ENCODE peak calls at places on chromosomes 12 and 14, in seven cellular contexts. One of them, this sample, is unnamed.

GRCh38 chr12:110320548-110320947 is 39.5 kb downstream of the ATP2A2 start:
- DNase-seq in IMR-90: no peak
- DNase-seq in pancreas: no peak
- DNase-seq in GM12865: no peak
- DNase-seq in GM23338: no peak
- DNase-seq in AG10803: no peak
- DNase-seq in neural progenitor cell: no peak
- DNase-seq in this sample: no peak

GRCh38 chr12:94027561-94027960 is 120.8 kb upstream of the PLXNC1 start:
- DNase-seq in IMR-90: no peak
- DNase-seq in GM23338: no peak
- DNase-seq in pancreas: no peak
- DNase-seq in GM12865: no peak
- DNase-seq in AG10803: no peak
- DNase-seq in neural progenitor cell: no peak
- DNase-seq in this sample: no peak

GRCh38 chr14:75589896-75590295 is 11.5 kb downstream of the FLVCR2 start:
- DNase-seq in neural progenitor cell: no peak
- DNase-seq in IMR-90: no peak
- DNase-seq in AG10803: no peak
- DNase-seq in GM23338: no peak
- DNase-seq in GM12865: no peak
- DNase-seq in pancreas: no peak
- DNase-seq in this sample: no peak

GRCh38 chr12:62006076-62006732 is 254.0 kb upstream of the USP15 start:
- DNase-seq in pancreas: no peak
- DNase-seq in AG10803: peak; percentile 58
- DNase-seq in neural progenitor cell: peak; percentile 56
- DNase-seq in GM23338: peak; percentile 73
- DNase-seq in GM12865: peak; percentile 50
- DNase-seq in IMR-90: peak; percentile 36
- DNase-seq in this sample: peak; percentile 42

GRCh38 chr14:94045563-94046345 is 19.6 kb downstream of the OTUB2 start:
- DNase-seq in GM12865: no peak
- DNase-seq in GM23338: no peak
- DNase-seq in neural progenitor cell: no peak
- DNase-seq in pancreas: no peak
- DNase-seq in IMR-90: no peak
- DNase-seq in AG10803: no peak
- DNase-seq in this sample: no peak

GRCh38 chr14:72722201-72722785 is 171.6 kb downstream of the DPF3 start:
- DNase-seq in GM12865: no peak
- DNase-seq in GM23338: no peak
- DNase-seq in IMR-90: no peak
- DNase-seq in neural progenitor cell: no peak
- DNase-seq in AG10803: no peak
- DNase-seq in pancreas: no peak
- DNase-seq in this sample: no peak

GRCh38 chr12:50799908-50800307 is 36.0 kb downstream of the ATF1 start:
- DNase-seq in pancreas: no peak
- DNase-seq in GM23338: no peak
- DNase-seq in GM12865: no peak
- DNase-seq in neural progenitor cell: no peak
- DNase-seq in AG10803: peak; percentile 9
- DNase-seq in IMR-90: no peak
- DNase-seq in this sample: no peak

GRCh38 chr14:71142375-71143038 is 235.2 kb downstream of the PCNX1 start:
- DNase-seq in IMR-90: peak; percentile 98
- DNase-seq in neural progenitor cell: no peak
- DNase-seq in AG10803: peak; percentile 99
- DNase-seq in GM12865: peak; percentile 63
- DNase-seq in pancreas: no peak
- DNase-seq in GM23338: no peak
- DNase-seq in this sample: peak; percentile 95

GRCh38 chr12:6465467-6466183 is 4.9 kb downstream of the VAMP1 start:
- DNase-seq in neural progenitor cell: peak; percentile 82
- DNase-seq in GM12865: peak; percentile 70
- DNase-seq in AG10803: peak; percentile 77
- DNase-seq in GM23338: peak; percentile 92
- DNase-seq in IMR-90: peak; percentile 77
- DNase-seq in pancreas: no peak
- DNase-seq in this sample: peak; percentile 70

GRCh38 chr14:52313493-52313881 is 625 bp upstream of the PTGER2 start:
- DNase-seq in GM12865: no peak
- DNase-seq in AG10803: peak; percentile 25
- DNase-seq in neural progenitor cell: no peak
- DNase-seq in GM23338: peak; percentile 11
- DNase-seq in IMR-90: peak; percentile 44
- DNase-seq in pancreas: no peak
- DNase-seq in this sample: no peak

GRCh38 chr14:32129124-32129523 is 52.0 kb downstream of the ARHGAP5 start:
- DNase-seq in GM12865: no peak
- DNase-seq in neural progenitor cell: no peak
- DNase-seq in AG10803: peak; percentile 66
- DNase-seq in IMR-90: peak; percentile 58
- DNase-seq in GM23338: no peak
- DNase-seq in pancreas: no peak
- DNase-seq in this sample: peak; percentile 70

GRCh38 chr12:44774815-44775411 is 101.2 kb downstream of the NELL2 start:
- DNase-seq in neural progenitor cell: peak; percentile 68
- DNase-seq in GM23338: peak; percentile 81
- DNase-seq in GM12865: peak; percentile 55
- DNase-seq in AG10803: peak; percentile 2
- DNase-seq in IMR-90: peak; percentile 1
- DNase-seq in pancreas: peak; percentile 30
- DNase-seq in this sample: no peak

GRCh38 chr12:49703647-49704137 is 3.5 kb downstream of the FMNL3 start:
- DNase-seq in AG10803: peak; percentile 53
- DNase-seq in IMR-90: peak; percentile 92
- DNase-seq in pancreas: no peak
- DNase-seq in neural progenitor cell: no peak
- DNase-seq in GM12865: peak; percentile 87
- DNase-seq in GM23338: no peak
- DNase-seq in this sample: peak; percentile 86

GRCh38 chr14:94764573-94764972 is 5.3 kb downstream of the GSC start:
- DNase-seq in GM12865: no peak
- DNase-seq in pancreas: no peak
- DNase-seq in neural progenitor cell: no peak
- DNase-seq in AG10803: no peak
- DNase-seq in IMR-90: no peak
- DNase-seq in GM23338: peak; percentile 22
- DNase-seq in this sample: no peak

GRCh38 chr12:70910666-70911065 is 9.9 kb downstream of the PTPRR start:
- DNase-seq in IMR-90: no peak
- DNase-seq in AG10803: no peak
- DNase-seq in neural progenitor cell: no peak
- DNase-seq in GM12865: no peak
- DNase-seq in pancreas: no peak
- DNase-seq in GM23338: no peak
- DNase-seq in this sample: no peak

GRCh38 chr12:47813491-47814196 is 6.1 kb downstream of the HDAC7 start:
- DNase-seq in neural progenitor cell: peak; percentile 53
- DNase-seq in AG10803: no peak
- DNase-seq in GM12865: peak; percentile 79
- DNase-seq in IMR-90: no peak
- DNase-seq in GM23338: peak; percentile 57
- DNase-seq in pancreas: no peak
- DNase-seq in this sample: no peak

GRCh38 chr12:128857173-128857770 is 4.0 kb downstream of the GLT1D1 start:
- DNase-seq in pancreas: no peak
- DNase-seq in GM23338: no peak
- DNase-seq in neural progenitor cell: no peak
- DNase-seq in AG10803: no peak
- DNase-seq in GM12865: peak; percentile 49
- DNase-seq in IMR-90: no peak
- DNase-seq in this sample: no peak

GRCh38 chr12:24742378-24742777 is 206.5 kb downstream of the BCAT1 start:
- DNase-seq in GM23338: no peak
- DNase-seq in GM12865: peak; percentile 84
- DNase-seq in pancreas: no peak
- DNase-seq in neural progenitor cell: no peak
- DNase-seq in IMR-90: no peak
- DNase-seq in AG10803: no peak
- DNase-seq in this sample: no peak

GRCh38 chr12:47717443-47718193 is 7.7 kb downstream of the ENDOU start:
- DNase-seq in GM23338: peak; percentile 93
- DNase-seq in pancreas: peak; percentile 77
- DNase-seq in IMR-90: peak; percentile 85
- DNase-seq in neural progenitor cell: peak; percentile 87
- DNase-seq in AG10803: peak; percentile 88
- DNase-seq in GM12865: peak; percentile 62
- DNase-seq in this sample: peak; percentile 84

GRCh38 chr12:1805441-1806081 is 14.8 kb upstream of the LRTM2 start:
- DNase-seq in GM12865: no peak
- DNase-seq in pancreas: no peak
- DNase-seq in IMR-90: no peak
- DNase-seq in GM23338: no peak
- DNase-seq in AG10803: no peak
- DNase-seq in neural progenitor cell: no peak
- DNase-seq in this sample: no peak

GRCh38 chr12:3520168-3520567 is 29.2 kb downstream of the PRMT8 start:
- DNase-seq in GM23338: no peak
- DNase-seq in pancreas: peak; percentile 80
- DNase-seq in neural progenitor cell: no peak
- DNase-seq in AG10803: no peak
- DNase-seq in IMR-90: no peak
- DNase-seq in GM12865: no peak
- DNase-seq in this sample: no peak

GRCh38 chr14:58298477-58298879 is at the start of gene ARID4A:
- DNase-seq in AG10803: peak; percentile 15
- DNase-seq in GM23338: no peak
- DNase-seq in IMR-90: no peak
- DNase-seq in pancreas: peak; percentile 81
- DNase-seq in neural progenitor cell: no peak
- DNase-seq in GM12865: no peak
- DNase-seq in this sample: no peak

GRCh38 chr14:50829472-50830043 is 1.4 kb downstream of the NIN start:
- DNase-seq in pancreas: no peak
- DNase-seq in GM23338: peak; percentile 50
- DNase-seq in IMR-90: no peak
- DNase-seq in GM12865: no peak
- DNase-seq in AG10803: no peak
- DNase-seq in neural progenitor cell: peak; percentile 42
- DNase-seq in this sample: no peak

GRCh38 chr14:104093366-104094055 is 8.0 kb downstream of the ASPG start:
- DNase-seq in IMR-90: no peak
- DNase-seq in GM12865: peak; percentile 5
- DNase-seq in GM23338: no peak
- DNase-seq in AG10803: no peak
- DNase-seq in pancreas: peak; percentile 29
- DNase-seq in neural progenitor cell: no peak
- DNase-seq in this sample: no peak

GRCh38 chr12:10182662-10183061 is 3.8 kb downstream of the TMEM52B start:
- DNase-seq in GM23338: no peak
- DNase-seq in GM12865: no peak
- DNase-seq in pancreas: no peak
- DNase-seq in AG10803: peak; percentile 85
- DNase-seq in neural progenitor cell: no peak
- DNase-seq in IMR-90: peak; percentile 92
- DNase-seq in this sample: peak; percentile 34

GRCh38 chr14:30440986-30441385 is 118.0 kb upstream of the G2E3 start:
- DNase-seq in AG10803: peak; percentile 43
- DNase-seq in GM12865: no peak
- DNase-seq in neural progenitor cell: no peak
- DNase-seq in IMR-90: no peak
- DNase-seq in GM23338: no peak
- DNase-seq in pancreas: no peak
- DNase-seq in this sample: no peak

GRCh38 chr14:47439953-47440352 is 235.5 kb downstream of the MDGA2 start:
- DNase-seq in GM12865: no peak
- DNase-seq in neural progenitor cell: peak; percentile 9
- DNase-seq in IMR-90: no peak
- DNase-seq in AG10803: no peak
- DNase-seq in GM23338: peak; percentile 20
- DNase-seq in pancreas: no peak
- DNase-seq in this sample: no peak

DNA sequence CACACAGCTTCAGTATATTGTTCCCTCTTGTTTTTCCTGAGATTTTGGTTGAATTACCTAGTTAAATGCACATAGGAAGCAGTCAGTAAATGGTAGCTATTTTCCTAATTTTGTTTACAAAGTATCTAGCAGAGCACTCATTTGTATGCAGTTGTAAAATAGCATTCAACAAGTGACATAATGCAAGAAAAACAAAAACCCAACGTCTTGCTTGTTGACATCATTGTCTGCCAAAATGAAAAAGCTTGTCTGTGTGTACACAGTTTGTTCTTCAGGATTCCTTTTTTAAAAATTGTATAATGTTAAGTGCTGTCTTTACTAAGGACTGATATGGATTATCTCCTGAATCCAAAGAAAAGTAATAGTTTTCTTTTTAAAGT is 2.7 kb downstream of the VRTN start:
- DNase-seq in GM12865: no peak
- DNase-seq in pancreas: no peak
- DNase-seq in AG10803: no peak
- DNase-seq in IMR-90: no peak
- DNase-seq in neural progenitor cell: no peak
- DNase-seq in GM23338: no peak
- DNase-seq in this sample: no peak
- H3K4me3 ChIP-seq in GM12865: no peak overlapping the region
- H3K4me3 ChIP-seq in pancreas: no peak overlapping the region
- H3K4me3 ChIP-seq in AG10803: no peak overlapping the region
- H3K4me3 ChIP-seq in IMR-90: no peak overlapping the region
- H3K4me3 ChIP-seq in neural progenitor cell: peak overlapping the region; percentile 14
- H3K4me3 ChIP-seq in GM23338: peak overlapping the region; percentile 90
- H3K4me3 ChIP-seq in this sample: no peak overlapping the region

GRCh38 chr14:101193845-101194355 is 290.4 kb upstream of the RTL1 start:
- DNase-seq in neural progenitor cell: no peak
- DNase-seq in GM23338: no peak
- DNase-seq in AG10803: no peak
- DNase-seq in GM12865: no peak
- DNase-seq in pancreas: no peak
- DNase-seq in IMR-90: no peak
- DNase-seq in this sample: no peak
- H3K4me3 ChIP-seq in neural progenitor cell: no peak overlapping the region
- H3K4me3 ChIP-seq in GM23338: no peak overlapping the region
- H3K4me3 ChIP-seq in AG10803: no peak overlapping the region
- H3K4me3 ChIP-seq in GM12865: no peak overlapping the region
- H3K4me3 ChIP-seq in pancreas: no peak overlapping the region
- H3K4me3 ChIP-seq in IMR-90: no peak overlapping the region
- H3K4me3 ChIP-seq in this sample: no peak overlapping the region

GRCh38 chr14:88386395-88386794 is 938 bp downstream of the SPATA7 start:
- DNase-seq in pancreas: no peak
- DNase-seq in neural progenitor cell: no peak
- DNase-seq in GM23338: no peak
- DNase-seq in GM12865: peak; percentile 8
- DNase-seq in AG10803: no peak
- DNase-seq in IMR-90: no peak
- DNase-seq in this sample: no peak
- H3K4me3 ChIP-seq in pancreas: no peak overlapping the region
- H3K4me3 ChIP-seq in neural progenitor cell: peak overlapping the region; percentile 85
- H3K4me3 ChIP-seq in GM23338: peak overlapping the region; percentile 93
- H3K4me3 ChIP-seq in GM12865: peak overlapping the region; percentile 97
- H3K4me3 ChIP-seq in AG10803: peak overlapping the region; percentile 98
- H3K4me3 ChIP-seq in IMR-90: peak overlapping the region; percentile 82
- H3K4me3 ChIP-seq in this sample: peak overlapping the region; percentile 84

DNA sequence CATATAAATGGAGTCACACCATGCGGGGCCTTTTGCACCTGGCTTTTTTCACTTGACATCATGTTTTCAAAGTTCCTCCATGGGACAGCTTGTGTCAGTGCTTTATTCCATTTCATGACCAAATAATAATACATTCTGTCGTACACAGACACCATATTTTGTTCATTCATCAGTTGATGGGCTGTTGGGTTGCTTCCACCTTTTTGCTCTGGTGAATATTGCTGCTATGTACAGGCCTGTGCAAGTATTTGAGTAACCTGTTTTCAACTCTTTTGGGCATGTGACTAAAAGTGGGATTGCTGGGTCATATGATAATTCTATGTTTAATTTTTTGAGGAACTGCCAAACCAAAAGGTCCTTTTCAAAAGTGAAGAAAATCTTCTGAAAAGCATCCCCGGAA is 46.9 kb downstream of the HCAR2 start:
- DNase-seq in AG10803: no peak
- DNase-seq in GM23338: no peak
- DNase-seq in IMR-90: no peak
- DNase-seq in pancreas: no peak
- DNase-seq in neural progenitor cell: no peak
- DNase-seq in GM12865: no peak
- DNase-seq in this sample: no peak
- H3K4me3 ChIP-seq in AG10803: no peak overlapping the region
- H3K4me3 ChIP-seq in GM23338: no peak overlapping the region
- H3K4me3 ChIP-seq in IMR-90: no peak overlapping the region
- H3K4me3 ChIP-seq in pancreas: no peak overlapping the region
- H3K4me3 ChIP-seq in neural progenitor cell: no peak overlapping the region
- H3K4me3 ChIP-seq in GM12865: no peak overlapping the region
- H3K4me3 ChIP-seq in this sample: no peak overlapping the region

This sample was measured in astrocyte of the spinal cord.